ENCODE peak calls at places on chromosomes 7 and 10, in five cellular contexts. L, P, R, I and Y are unnamed samples.
A peak's percentile ranks its signal among the peaks of the same experiment; 100 is the strongest.

GRCh38 chr10:13865758-13866491 is 279.2 kb downstream of the PRPF18 start:
- DNase-seq in P (no peak), L (no peak), I (no peak), R (no peak), Y (no peak)

GRCh38 chr10:59748834-59749233 is 4.4 kb downstream of the MRLN start:
- DNase-seq in L (no peak), R (no peak), I (no peak), P (peak; percentile 9), Y (no peak)

GRCh38 chr7:157635148-157635500 is 298.3 kb downstream of the DNAJB6 start:
- DNase-seq in I (no peak), L (no peak), R (no peak), P (no peak), Y (peak; percentile 24)

GRCh38 chr10:100186813-100187212 is 984 bp upstream of the ERLIN1 start:
- DNase-seq in I (no peak), P (no peak), L (peak; percentile 46), R (no peak), Y (peak; percentile 70)

GRCh38 chr10:100307716-100308115 is 21.2 kb upstream of the BLOC1S2 start:
- DNase-seq in P (no peak), L (no peak), R (no peak), I (no peak), Y (no peak)

GRCh38 chr10:75978213-75978612 is 546.8 kb downstream of the LRMDA start:
- DNase-seq in I (no peak), R (no peak), L (no peak), P (no peak), Y (no peak)

GRCh38 chr10:12675171-12675570 is 325.8 kb downstream of the CAMK1D start:
- DNase-seq in R (no peak), L (no peak), I (no peak), P (no peak), Y (no peak)

GRCh38 chr7:77537595-77538185 is 595 bp downstream of the PTPN12 start:
- DNase-seq in P (peak; percentile 28), R (peak; percentile 21), I (peak; percentile 32), L (peak; percentile 50), Y (peak; percentile 78)